ENCODE peak calls at places on chromosomes 11 and 22, in six cellular contexts. Y, I, D, H, A and P are unnamed samples.
A peak's percentile ranks its signal among the peaks of the same experiment; 100 is the strongest.

GRCh38 chr11:92329137-92329536 is 104.5 kb downstream of the FAT3 start:
- DNase-seq in H (peak; percentile 59), I (no peak), D (no peak), Y (no peak), A (no peak), P (no peak)

GRCh38 chr22:17083811-17084540 is 824 bp upstream of the IL17RA start:
- DNase-seq in H (peak; percentile 19), D (no peak), A (no peak), I (no peak), Y (no peak), P (no peak)

GRCh38 chr11:34423300-34423699 is 15.4 kb upstream of the CAT start:
- DNase-seq in D (no peak), Y (no peak), H (no peak), I (no peak), A (no peak), P (no peak)

GRCh38 chr22:46578251-46578823 is 40.9 kb upstream of the CELSR1 start:
- DNase-seq in D (no peak), I (no peak), H (no peak), A (no peak), Y (no peak), P (no peak)

GRCh38 chr11:34640050-34640971 is 19.4 kb downstream of the EHF start:
- DNase-seq in H (no peak), Y (no peak), D (no peak), A (peak; percentile 98), I (no peak), P (no peak)

GRCh38 chr11:14500181-14500651 is 605 bp upstream of the COPB1 start:
- DNase-seq in A (peak; percentile 48), H (peak; percentile 63), I (no peak), Y (peak; percentile 48), D (peak; percentile 41), P (no peak)

GRCh38 chr22:50584106-50585096 is 1.8 kb upstream of the CHKB start:
- DNase-seq in I (no peak), Y (no peak), A (no peak), D (no peak), H (peak; percentile 55), P (no peak)

GRCh38 chr22:25153961-25154685 is 45.5 kb upstream of the CRYBB3 start:
- DNase-seq in I (no peak), Y (peak; percentile 57), H (peak; percentile 54), D (no peak), A (no peak), P (no peak)

GRCh38 chr11:36328956-36329673 is 33.0 kb downstream of the PRR5L start:
- DNase-seq in I (no peak), D (no peak), A (no peak), Y (no peak), H (no peak), P (no peak)

GRCh38 chr11:95093548-95093947 is 3.9 kb downstream of the ENDOD1 start:
- DNase-seq in H (no peak), I (no peak), D (no peak), A (no peak), Y (no peak), P (no peak)

GRCh38 chr11:746289-747175 is 732 bp upstream of the TALDO1 start:
- DNase-seq in I (no peak), D (no peak), H (peak; percentile 64), Y (no peak), A (peak; percentile 45), P (no peak)

GRCh38 chr11:46330887-46331652 is 16.2 kb upstream of the DGKZ start:
- DNase-seq in D (no peak), Y (no peak), H (no peak), I (no peak), A (no peak), P (no peak)

GRCh38 chr11:131534031-131534430 is 163.6 kb downstream of the NTM start:
- DNase-seq in H (no peak), Y (no peak), I (no peak), D (no peak), A (no peak), P (no peak)

GRCh38 chr22:36900225-36900624 is 13.2 kb upstream of the CSF2RB start:
- DNase-seq in A (no peak), D (no peak), Y (no peak), I (no peak), H (no peak), P (no peak)

GRCh38 chr11:70587095-70587389 is 188.7 kb downstream of the CTTN start:
- DNase-seq in Y (no peak), A (no peak), D (no peak), H (no peak), I (no peak), P (no peak)

GRCh38 chr11:70127653-70128434 is 49.7 kb downstream of the ANO1 start:
- DNase-seq in H (no peak), D (no peak), A (no peak), I (no peak), Y (no peak), P (no peak)

GRCh38 chr22:37443977-37444376 is 16.7 kb upstream of the ELFN2 start:
- DNase-seq in H (no peak), Y (no peak), A (no peak), I (no peak), D (no peak), P (peak; percentile 47)

GRCh38 chr22:26229910-26230309 is 60.6 kb downstream of the SEZ6L start:
- DNase-seq in A (no peak), I (no peak), Y (no peak), D (no peak), H (no peak), P (no peak)

GRCh38 chr11:38543951-38544350 is 1945.9 kb upstream of the RAG2 start:
- DNase-seq in D (no peak), H (no peak), A (no peak), Y (no peak), I (no peak), P (no peak)

GRCh38 chr11:95443386-95443785 is 212.4 kb upstream of the SESN3 start:
- DNase-seq in A (peak; percentile 1), Y (no peak), D (no peak), H (no peak), I (peak; percentile 32), P (no peak)

GRCh38 chr11:34243620-34244493 is 114.0 kb downstream of the ABTB2 start:
- DNase-seq in A (peak; percentile 94), Y (no peak), I (no peak), H (no peak), D (no peak), P (peak; percentile 71)

GRCh38 chr11:116294630-116295029 is 478.2 kb downstream of the BUD13 start:
- DNase-seq in H (no peak), D (no peak), I (no peak), Y (no peak), A (peak; percentile 10), P (no peak)

GRCh38 chr22:42443240-42444059 is 11.2 kb upstream of the NFAM1 start:
- DNase-seq in H (no peak), D (no peak), A (no peak), I (no peak), Y (no peak), P (no peak)

GRCh38 chr22:42440728-42441127 is 8.5 kb upstream of the NFAM1 start:
- DNase-seq in A (no peak), I (no peak), H (no peak), D (no peak), Y (no peak), P (no peak)

GRCh38 chr22:42442746-42443145 is 10.5 kb upstream of the NFAM1 start:
- DNase-seq in H (no peak), D (no peak), A (no peak), Y (no peak), I (no peak), P (no peak)

GRCh38 chr22:42446151-42446550 is 13.9 kb upstream of the NFAM1 start:
- DNase-seq in I (no peak), H (no peak), D (no peak), A (no peak), Y (no peak), P (no peak)

GRCh38 chr22:42444060-42444904 is 12.1 kb upstream of the NFAM1 start:
- DNase-seq in D (no peak), Y (peak; percentile 90), I (no peak), H (peak; percentile 95), A (peak; percentile 67), P (peak; percentile 67)
- TF ChIP-seq REST in D (no peak), Y (no peak), I (peak; percentile 67), H (no peak), A (no peak), P (no peak)

GRCh38 chr11:32852142-32852541 is 22.4 kb downstream of the PRRG4 start:
- DNase-seq in I (no peak), D (no peak), H (no peak), A (peak; percentile 45), Y (no peak), P (no peak)
- TF ChIP-seq REST in I (no peak), D (no peak), H (no peak), A (no peak), Y (no peak), P (no peak)

GRCh38 chr11:57274904-57275498 is 38.0 kb upstream of the APLNR start:
- DNase-seq in H (no peak), I (no peak), D (no peak), A (no peak), Y (no peak), P (no peak)

GRCh38 chr11:57276857-57277505 is 39.9 kb upstream of the APLNR start:
- DNase-seq in D (no peak), A (no peak), I (peak; percentile 35), Y (no peak), H (no peak), P (no peak)

GRCh38 chr11:57276169-57276854 is 39.3 kb upstream of the APLNR start:
- DNase-seq in H (no peak), A (no peak), D (no peak), I (no peak), Y (no peak), P (no peak)

GRCh38 chr11:57275582-57275981 is 38.5 kb upstream of the APLNR start:
- DNase-seq in A (no peak), I (no peak), H (no peak), Y (no peak), D (no peak), P (no peak)

DNA sequence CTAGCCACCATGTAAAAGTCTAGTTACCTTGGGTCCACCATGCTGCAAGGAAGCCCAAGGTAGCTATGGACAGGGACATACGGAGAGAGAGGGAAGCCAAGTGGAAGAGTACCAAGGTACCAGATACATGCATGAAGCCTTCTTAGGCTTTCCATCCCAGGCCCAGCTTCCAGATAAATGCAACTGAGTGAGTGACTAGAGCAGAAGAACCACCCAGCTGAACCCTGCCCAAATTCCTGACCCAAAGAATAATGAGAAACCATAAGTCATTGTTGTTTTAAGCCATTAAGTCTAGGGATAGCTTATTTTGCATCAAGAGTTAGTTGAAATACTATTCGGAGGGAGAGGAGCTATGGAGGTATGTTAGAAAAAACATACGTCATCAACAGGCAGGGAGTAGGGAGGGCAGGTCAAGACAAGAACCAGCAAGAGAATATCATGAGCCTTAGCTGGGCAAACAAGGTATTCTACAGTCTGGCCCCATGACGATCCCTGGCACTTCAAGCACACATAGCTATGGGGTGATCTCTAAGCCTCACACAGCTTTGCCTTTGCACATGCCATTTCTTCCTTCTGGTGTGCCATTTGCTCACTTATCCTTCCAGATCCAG is 36.5 kb upstream of the APLNR start:
- DNase-seq in A (no peak), D (no peak), I (no peak), H (no peak), Y (no peak), P (no peak)
- TF ChIP-seq REST in A (no peak), D (no peak), I (no peak), H (no peak), Y (no peak), P (no peak)

DNA sequence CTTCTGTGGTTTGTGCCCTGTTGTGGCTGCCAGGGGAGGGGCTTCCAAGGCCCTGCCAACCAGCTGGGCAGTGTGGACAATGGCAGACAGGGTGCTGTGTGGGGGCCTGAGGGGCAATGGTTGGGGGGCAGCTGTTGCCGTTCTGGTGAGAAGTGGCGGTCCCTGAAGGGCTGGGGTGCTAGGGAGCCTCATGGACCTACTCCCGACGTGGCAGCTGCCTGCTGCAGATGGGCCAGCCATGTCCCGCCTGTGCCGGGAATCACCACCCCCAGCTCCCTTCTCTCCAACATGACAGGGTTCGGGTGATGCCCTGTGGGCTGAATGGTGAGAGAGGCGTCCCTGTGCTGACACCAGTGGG is 74.2 kb downstream of the KCNQ1 start:
- DNase-seq in A (no peak), I (no peak), Y (no peak), D (no peak), H (no peak), P (no peak)
- TF ChIP-seq REST in A (no peak), I (no peak), Y (no peak), D (no peak), H (no peak), P (no peak)